ENCODE peak calls at places on chromosomes 3 and 15, in four cellular contexts. W, H, Z and D are unnamed samples.

GRCh38 chr15:77909131-77909940 is 168.2 kb downstream of the TBC1D2B start:
- DNase-seq in H (peak), W (no peak), Z (no peak), D (no peak)

GRCh38 chr15:33641069-33641468 is 327.2 kb upstream of the CHRM5 start:
- DNase-seq in H (no peak), W (no peak), Z (no peak), D (no peak)

GRCh38 chr15:73560501-73561117 is 72.6 kb downstream of the NPTN start:
- DNase-seq in W (no peak), H (no peak), Z (peak), D (no peak)

GRCh38 chr15:51368751-51369450 is 27.4 kb downstream of the GLDN start:
- DNase-seq in H (no peak), W (no peak), Z (no peak), D (no peak)

GRCh38 chr3:158488670-158489069 is 82.3 kb upstream of the MLF1 start:
- DNase-seq in H (no peak), W (no peak), Z (no peak), D (no peak)

GRCh38 chr3:120487079-120487693 is 36.4 kb upstream of the FSTL1 start:
- DNase-seq in Z (no peak), H (no peak), W (no peak), D (no peak)

GRCh38 chr3:78645628-78646310 is 1122.0 kb downstream of the ROBO1 start:
- DNase-seq in H (no peak), Z (peak), W (no peak), D (no peak)

GRCh38 chr3:4999626-5000184 is 20.5 kb downstream of the BHLHE40 start:
- DNase-seq in Z (no peak), H (no peak), W (no peak), D (no peak)

GRCh38 chr3:67416703-67417102 is 237.7 kb downstream of the SUCLG2 start:
- DNase-seq in H (no peak), Z (no peak), W (no peak), D (no peak)

GRCh38 chr3:74845086-74845485 is 230.6 kb upstream of the CNTN3 start:
- DNase-seq in W (no peak), H (no peak), Z (no peak), D (no peak)

GRCh38 chr15:50257206-50257735 is 8.3 kb downstream of the HDC start:
- DNase-seq in H (no peak), W (no peak), Z (no peak), D (no peak)

GRCh38 chr15:75669879-75670212 is 22.1 kb downstream of the SNX33 start:
- DNase-seq in Z (no peak), W (no peak), H (no peak), D (no peak)

GRCh38 chr15:75662823-75663519 is 15.3 kb downstream of the SNX33 start:
- DNase-seq in H (no peak), W (no peak), Z (no peak), D (no peak)

GRCh38 chr15:75669191-75669878 is 21.6 kb downstream of the SNX33 start:
- DNase-seq in W (no peak), Z (no peak), H (no peak), D (no peak)

GRCh38 chr15:75663931-75664421 is 16.3 kb downstream of the SNX33 start:
- DNase-seq in W (no peak), H (no peak), Z (no peak), D (no peak)

GRCh38 chr15:75666823-75667501 is 19.2 kb downstream of the SNX33 start:
- DNase-seq in H (no peak), Z (no peak), W (peak), D (peak)
- TF ChIP-seq CTCF in H (no peak), Z (no peak), W (no peak), D (no peak)

DNA sequence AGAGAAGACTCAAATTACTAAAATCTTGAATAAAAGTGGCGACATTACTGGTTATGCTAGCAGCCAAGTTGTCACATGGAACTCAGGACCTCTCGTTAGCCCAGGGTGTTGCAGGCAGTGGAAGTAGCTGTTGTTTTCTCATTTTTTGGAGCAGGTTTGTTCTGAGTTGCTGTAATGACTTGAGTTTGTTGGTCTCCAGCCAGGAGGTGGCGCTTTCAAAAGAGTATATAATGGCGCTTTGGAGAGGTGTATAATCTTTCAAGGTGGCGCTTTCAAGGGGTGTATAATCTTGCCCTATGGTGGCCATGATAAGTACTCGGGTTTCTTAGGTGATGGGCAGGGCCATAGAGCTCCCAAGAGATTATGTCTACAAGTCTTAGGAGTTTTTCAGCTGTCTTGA is 632.7 kb downstream of the NTRK3 start:
- DNase-seq in Z (no peak), W (no peak), H (no peak), D (no peak)
- TF ChIP-seq CTCF in Z (no peak), W (no peak), H (no peak), D (no peak)

GRCh38 chr3:62134061-62134496 is 239.3 kb downstream of the FEZF2 start:
- DNase-seq in Z (no peak), W (no peak), H (peak), D (peak)

GRCh38 chr3:62132027-62132590 is 241.2 kb downstream of the FEZF2 start:
- DNase-seq in Z (no peak), H (no peak), W (no peak), D (no peak)

GRCh38 chr3:62133015-62133414 is 240.3 kb downstream of the FEZF2 start:
- DNase-seq in H (no peak), W (no peak), Z (no peak), D (no peak)

GRCh38 chr3:62131050-62131449 is 242.3 kb downstream of the FEZF2 start:
- DNase-seq in W (no peak), H (no peak), Z (no peak), D (no peak)

GRCh38 chr3:62131620-62132019 is 241.7 kb downstream of the FEZF2 start:
- DNase-seq in Z (no peak), H (no peak), W (no peak), D (no peak)
- TF ChIP-seq CTCF in Z (no peak), H (peak), W (peak), D (peak)

DNA sequence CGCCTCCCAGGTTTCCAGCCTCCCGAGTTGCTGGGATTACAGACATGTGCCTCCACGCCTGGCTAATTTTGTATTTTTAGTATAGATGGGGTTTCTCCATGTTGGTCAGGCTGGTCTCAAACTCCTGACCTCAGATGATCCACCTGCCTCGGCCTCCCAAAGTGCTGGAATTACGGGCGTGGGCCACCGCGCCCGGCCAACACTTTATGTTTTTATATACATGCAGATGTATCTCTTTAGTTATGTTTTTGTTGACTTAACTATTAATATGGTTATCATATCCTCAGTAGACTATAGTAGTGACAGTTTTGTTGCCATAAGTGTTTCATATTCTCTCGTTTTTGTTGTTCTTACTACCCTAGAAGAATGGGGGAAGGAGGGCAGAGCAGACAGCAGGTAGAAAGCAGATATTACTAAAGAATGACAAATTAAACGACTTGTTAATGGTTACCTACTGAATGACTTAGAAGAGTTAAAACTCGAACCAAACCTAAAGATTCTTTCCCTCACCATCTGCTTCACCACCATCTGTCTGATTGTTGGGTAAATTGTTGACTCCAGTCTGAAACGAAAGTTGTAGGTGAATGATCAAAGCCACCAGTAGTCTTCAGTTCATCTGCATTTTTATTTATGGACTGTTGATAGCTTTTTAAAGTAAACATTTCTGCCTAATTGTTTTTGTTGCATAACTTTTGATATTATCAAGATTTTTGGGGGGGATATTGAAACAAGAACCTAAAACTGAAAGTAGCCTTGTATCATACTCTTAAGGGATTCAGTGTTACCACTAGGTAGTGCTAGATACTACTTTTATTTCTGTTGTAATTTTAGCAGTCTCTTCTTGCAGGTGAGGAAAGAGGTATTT is 89.3 kb downstream of the RASA2 start:
- DNase-seq in Z (peak), H (no peak), W (no peak), D (no peak)
- TF ChIP-seq CTCF in Z (no peak), H (peak), W (peak), D (peak)

DNA sequence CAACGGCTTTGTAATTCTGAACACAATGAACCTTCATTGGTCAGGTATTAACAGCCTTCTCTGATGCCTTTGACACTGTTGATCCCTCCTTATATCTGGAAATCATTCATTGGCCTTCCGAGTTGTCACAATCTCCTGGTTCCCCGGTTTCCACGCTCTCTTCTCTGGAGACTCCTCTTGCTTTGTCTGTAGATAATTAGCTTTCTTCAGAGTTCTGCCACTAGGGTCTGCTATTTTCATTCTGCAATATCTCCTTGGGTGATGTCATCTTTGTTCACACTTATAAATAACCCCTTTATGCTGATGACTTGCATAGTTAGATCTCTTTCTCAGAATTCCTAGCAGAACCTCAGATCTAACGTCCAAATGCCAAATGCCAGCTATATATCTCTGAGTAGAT is 583.8 kb upstream of the ZNF717 start:
- DNase-seq in W (no peak), Z (no peak), H (no peak), D (no peak)
- TF ChIP-seq CTCF in W (peak), Z (no peak), H (no peak), D (peak)

DNA sequence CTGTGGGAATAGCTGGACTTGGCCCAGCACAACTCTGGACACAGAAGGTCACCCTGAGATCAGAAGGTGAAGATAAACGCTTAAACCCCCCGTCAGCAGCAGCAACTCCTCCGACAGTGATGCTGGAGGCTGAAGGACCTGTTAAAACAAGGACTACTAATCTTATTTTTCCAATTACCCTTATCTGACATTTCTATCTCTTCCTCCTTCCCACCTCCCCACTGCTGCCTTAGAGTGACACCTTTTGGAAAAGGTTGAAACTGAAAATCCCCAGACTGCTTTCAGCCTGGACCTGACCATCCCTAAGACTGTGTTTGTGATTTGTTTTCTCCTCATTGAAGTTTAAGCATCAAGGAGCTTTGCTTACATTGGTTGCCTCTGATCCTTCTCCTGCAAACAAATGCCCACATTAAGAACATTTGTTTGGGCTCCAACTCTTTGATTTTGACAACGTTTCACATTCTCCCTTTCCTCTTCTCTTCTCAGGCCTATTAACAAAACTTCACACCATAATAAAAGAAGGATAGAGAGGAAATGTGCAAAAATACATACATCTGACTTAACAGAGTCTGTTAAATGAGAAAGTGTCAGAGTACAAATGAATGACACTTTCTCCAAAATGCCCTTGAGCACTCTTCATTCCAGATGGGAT is 410.6 kb upstream of the WNT5A start:
- DNase-seq in Z (no peak), H (no peak), W (no peak), D (no peak)
- TF ChIP-seq CTCF in Z (no peak), H (no peak), W (no peak), D (no peak)